ENCODE peak calls at places on chromosomes 5 and 9, in six cellular contexts. T is vagina, W is breast epithelium, E is endothelial cell of umbilical vein, U is uterus, J is AG04450. R is an unnamed sample.

GRCh38 chr9:96116275-96117051 is 185.5 kb downstream of the HSD17B3 start:
- DNase-seq in W (peak), E (no peak), T (no peak), J (no peak), U (no peak), R (no peak)

GRCh38 chr9:8649157-8649556 is 849.6 kb upstream of the DMAC1 start:
- DNase-seq in U (no peak), T (no peak), E (no peak), J (no peak), W (no peak), R (no peak)

GRCh38 chr5:74631088-74631960 is 9.2 kb downstream of the ENC1 start:
- DNase-seq in J (peak), T (no peak), E (peak), W (no peak), U (no peak), R (no peak)

GRCh38 chr9:98783518-98784226 is 12.7 kb downstream of the ANKS6 start:
- DNase-seq in J (no peak), U (no peak), T (peak), W (no peak), E (no peak), R (no peak)

GRCh38 chr9:77375956-77376532 is 198.7 kb downstream of the VPS13A start:
- DNase-seq in U (no peak), J (no peak), T (no peak), E (no peak), W (no peak), R (no peak)

GRCh38 chr5:106195679-106196078 is 1475.1 kb downstream of the EFNA5 start:
- DNase-seq in T (no peak), W (no peak), J (no peak), E (no peak), U (no peak), R (no peak)

GRCh38 chr5:144567416-144567770 is 396.7 kb downstream of the KCTD16 start:
- DNase-seq in T (no peak), U (no peak), E (no peak), J (no peak), W (no peak), R (no peak)

GRCh38 chr9:131358438-131359029 is 35.4 kb upstream of the PRRC2B start:
- DNase-seq in W (no peak), J (no peak), U (no peak), T (no peak), E (no peak), R (no peak)

GRCh38 chr9:79581388-79581787 is 9.6 kb downstream of the TLE4 start:
- DNase-seq in T (no peak), J (no peak), U (no peak), E (peak), W (no peak), R (no peak)

GRCh38 chr9:27421567-27421966 is 102.5 kb upstream of the IFNK start:
- DNase-seq in E (no peak), J (no peak), T (no peak), W (no peak), U (no peak), R (no peak)

GRCh38 chr5:9251379-9251980 is 294.4 kb downstream of the SEMA5A start:
- DNase-seq in T (no peak), J (no peak), W (no peak), U (no peak), E (no peak), R (no peak)

GRCh38 chr5:164504141-164504772 is 998.8 kb downstream of the MAT2B start:
- DNase-seq in J (peak), T (no peak), U (no peak), W (no peak), E (peak), R (peak)

GRCh38 chr5:175728316-175728715 is 70.4 kb downstream of the HRH2 start:
- DNase-seq in J (no peak), U (no peak), W (peak), E (no peak), T (no peak), R (no peak)

GRCh38 chr9:13688990-13689600 is 409.6 kb upstream of the MPDZ start:
- DNase-seq in J (no peak), E (peak), T (no peak), U (no peak), W (no peak), R (no peak)

GRCh38 chr5:139692605-139693340 is 44.6 kb downstream of the CXXC5 start:
- DNase-seq in T (no peak), J (no peak), E (no peak), W (no peak), U (no peak), R (no peak)

GRCh38 chr5:96809898-96810297 is 2.2 kb upstream of the ERAP1 start:
- DNase-seq in J (no peak), W (no peak), T (no peak), E (no peak), U (no peak), R (peak)

GRCh38 chr5:919356-920000 is 26.8 kb downstream of the TRIP13 start:
- DNase-seq in U (no peak), W (no peak), T (peak), J (no peak), E (no peak), R (no peak)

GRCh38 chr5:158756873-158757272 is 342.8 kb downstream of the EBF1 start:
- DNase-seq in T (no peak), J (no peak), W (no peak), E (no peak), U (no peak), R (no peak)

GRCh38 chr5:93595420-93596136 is 12.6 kb downstream of the NR2F1 start:
- DNase-seq in E (no peak), T (no peak), W (no peak), J (no peak), U (no peak), R (no peak)

GRCh38 chr5:68353624-68354023 is 138.1 kb downstream of the PIK3R1 start:
- DNase-seq in E (no peak), W (no peak), J (no peak), T (no peak), U (peak), R (no peak)

GRCh38 chr9:77989437-77989836 is 42.2 kb downstream of the GNAQ start:
- DNase-seq in E (no peak), U (no peak), T (no peak), J (no peak), W (no peak), R (no peak)

GRCh38 chr9:39588056-39588814 is 232.8 kb downstream of the SPATA31A1 start:
- DNase-seq in E (no peak), U (no peak), W (no peak), T (peak), J (no peak), R (no peak)

GRCh38 chr9:121699271-121700164 is 48.1 kb downstream of the DAB2IP start:
- DNase-seq in U (peak), W (no peak), E (peak), T (no peak), J (no peak), R (peak)

GRCh38 chr9:84773023-84773422 is 103.5 kb downstream of the NTRK2 start:
- DNase-seq in J (no peak), E (peak), W (no peak), U (no peak), T (no peak), R (no peak)

GRCh38 chr9:96858018-96858573 is 3.8 kb upstream of the ZNF782 start:
- DNase-seq in E (no peak), T (no peak), J (no peak), W (no peak), U (no peak), R (peak)

GRCh38 chr5:143431789-143432188 is 28.3 kb upstream of the NR3C1 start:
- DNase-seq in E (no peak), W (no peak), J (no peak), T (no peak), U (no peak), R (no peak)

GRCh38 chr9:125401317-125401716 is 139.7 kb downstream of the GAPVD1 start:
- DNase-seq in J (no peak), W (no peak), T (no peak), U (no peak), E (no peak), R (no peak)

GRCh38 chr9:19230356-19231125 is at the start of gene DENND4C:
- DNase-seq in U (peak), T (no peak), J (peak), W (peak), E (peak), R (peak)

GRCh38 chr5:14718778-14719177 is 54.3 kb downstream of the OTULIN start:
- DNase-seq in W (no peak), T (no peak), E (no peak), U (no peak), J (no peak), R (no peak)

GRCh38 chr9:77807846-77808749 is 160.0 kb upstream of the GNA14 start:
- DNase-seq in W (no peak), U (no peak), J (no peak), E (no peak), T (no peak), R (no peak)

GRCh38 chr9:1495684-1496083 is 445.5 kb downstream of the DMRT2 start:
- DNase-seq in T (no peak), U (no peak), J (no peak), E (no peak), W (no peak), R (no peak)

GRCh38 chr5:149325166-149325735 is 20.0 kb upstream of the GRPEL2 start:
- DNase-seq in E (no peak), U (no peak), J (no peak), T (no peak), W (no peak), R (no peak)

GRCh38 chr5:136722581-136722980 is 357.2 kb upstream of the TRPC7 start:
- DNase-seq in W (no peak), J (no peak), T (no peak), E (no peak), U (no peak), R (no peak)

GRCh38 chr9:133488686-133489252 is 9.9 kb upstream of the SLC2A6 start:
- DNase-seq in E (no peak), W (no peak), T (no peak), J (no peak), U (no peak), R (no peak)

GRCh38 chr9:133477992-133478850 is 678 bp downstream of the SLC2A6 start:
- DNase-seq in T (no peak), W (no peak), J (no peak), U (no peak), E (peak), R (no peak)

GRCh38 chr5:156543348-156543747 is 216.4 kb downstream of the SGCD start:
- DNase-seq in J (no peak), U (no peak), E (no peak), W (no peak), T (no peak), R (no peak)

GRCh38 chr5:33788922-33789321 is 102.9 kb downstream of the ADAMTS12 start:
- DNase-seq in W (no peak), E (no peak), U (no peak), T (no peak), J (peak), R (no peak)

GRCh38 chr9:120109242-120109641 is 470.7 kb downstream of the CDK5RAP2 start:
- DNase-seq in J (no peak), T (no peak), W (no peak), E (no peak), U (no peak), R (no peak)

GRCh38 chr5:124824637-124825158 is 78.3 kb upstream of the ZNF608 start:
- DNase-seq in T (no peak), E (peak), U (no peak), W (no peak), J (peak), R (no peak)
- H3K27ac ChIP-seq in T (no peak), E (no peak), U (peak), W (no peak), J (no peak), R (no peak)

DNA sequence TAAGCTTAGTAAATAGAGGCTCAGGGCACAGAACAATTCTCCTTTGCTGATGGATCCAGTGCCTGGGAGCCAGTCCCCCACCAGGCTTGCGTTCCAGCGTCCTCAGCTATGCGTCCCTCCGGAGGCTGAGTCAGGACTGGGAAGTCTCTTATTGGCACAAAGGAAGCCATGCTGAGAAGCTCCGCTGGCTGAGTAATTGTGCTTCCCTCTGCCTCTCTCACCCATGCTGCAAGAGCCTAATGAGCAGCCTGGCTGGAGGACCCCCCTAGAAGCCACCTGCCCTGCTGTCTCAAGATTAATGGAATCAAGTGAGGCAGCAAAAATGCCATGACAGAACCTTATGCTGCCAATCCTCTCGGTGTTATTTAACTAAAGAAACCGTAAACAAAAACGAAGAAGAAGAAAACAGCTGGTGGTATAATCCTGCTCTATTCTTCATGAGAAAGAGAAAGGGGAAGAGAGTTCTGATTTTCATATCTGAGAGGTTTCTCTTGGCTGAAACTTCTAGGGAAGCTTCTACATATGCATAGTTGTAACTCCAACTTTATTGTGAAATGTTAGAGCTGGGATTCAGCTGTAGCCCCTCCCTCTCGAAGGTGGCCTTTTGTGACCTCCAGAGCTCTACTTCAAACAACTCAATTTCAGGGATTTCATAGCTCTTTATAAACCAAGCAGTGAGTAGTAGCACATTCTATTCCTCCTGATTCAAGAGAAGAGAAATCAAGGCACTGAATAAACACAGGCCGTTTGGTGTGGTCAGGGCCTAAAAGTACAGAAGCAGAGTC is 185.4 kb upstream of the SEMA6A start:
- DNase-seq in T (no peak), W (no peak), J (no peak), E (no peak), U (no peak), R (peak)
- H3K27ac ChIP-seq in T (no peak), W (no peak), J (no peak), E (no peak), U (no peak), R (peak)

GRCh38 chr5:3801967-3802366 is 206.3 kb downstream of the IRX1 start:
- DNase-seq in J (no peak), E (no peak), U (no peak), W (no peak), T (no peak), R (no peak)
- H3K27ac ChIP-seq in J (no peak), E (no peak), U (no peak), W (no peak), T (no peak), R (no peak)

GRCh38 chr5:180391276-180391675 is 38.1 kb upstream of the GFPT2 start:
- DNase-seq in E (no peak), T (no peak), J (no peak), U (no peak), W (no peak), R (no peak)

GRCh38 chr5:180382926-180383325 is 29.8 kb upstream of the GFPT2 start:
- DNase-seq in U (no peak), T (no peak), W (no peak), E (no peak), J (no peak), R (no peak)

GRCh38 chr5:180390441-180391190 is 37.5 kb upstream of the GFPT2 start:
- DNase-seq in T (no peak), J (no peak), W (peak), E (no peak), U (no peak), R (no peak)

GRCh38 chr5:180389252-180390101 is 36.3 kb upstream of the GFPT2 start:
- DNase-seq in E (no peak), U (no peak), T (no peak), W (peak), J (no peak), R (no peak)

DNA sequence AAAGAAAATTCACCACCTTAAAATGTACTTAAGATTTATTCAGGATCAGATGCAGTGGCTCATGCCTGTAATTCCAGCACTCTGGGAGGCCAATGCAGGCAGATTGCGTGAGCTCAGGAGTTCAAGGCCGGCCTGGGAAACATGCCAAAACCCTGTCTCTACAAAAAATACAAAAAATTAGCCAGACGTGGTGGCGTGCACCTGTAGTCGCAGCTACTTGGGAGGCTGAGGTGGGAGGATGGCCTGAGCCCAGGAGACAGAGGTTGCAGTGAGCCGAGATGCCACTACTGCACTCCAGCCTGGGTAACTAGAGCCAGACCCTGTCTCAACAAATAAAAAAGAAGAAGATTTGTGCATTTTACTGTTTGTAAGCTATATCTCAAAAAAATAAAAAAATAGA is 34.7 kb upstream of the GFPT2 start:
- DNase-seq in J (no peak), E (no peak), U (no peak), W (peak), T (no peak), R (no peak)
- H3K27ac ChIP-seq in J (no peak), E (no peak), U (no peak), W (no peak), T (no peak), R (no peak)

GRCh38 chr5:103526164-103526915 is 36.2 kb downstream of the NUDT12 start:
- DNase-seq in W (no peak), E (no peak), U (no peak), J (no peak), T (no peak), R (no peak)
- H3K27ac ChIP-seq in W (no peak), E (no peak), U (no peak), J (no peak), T (no peak), R (no peak)

DNA sequence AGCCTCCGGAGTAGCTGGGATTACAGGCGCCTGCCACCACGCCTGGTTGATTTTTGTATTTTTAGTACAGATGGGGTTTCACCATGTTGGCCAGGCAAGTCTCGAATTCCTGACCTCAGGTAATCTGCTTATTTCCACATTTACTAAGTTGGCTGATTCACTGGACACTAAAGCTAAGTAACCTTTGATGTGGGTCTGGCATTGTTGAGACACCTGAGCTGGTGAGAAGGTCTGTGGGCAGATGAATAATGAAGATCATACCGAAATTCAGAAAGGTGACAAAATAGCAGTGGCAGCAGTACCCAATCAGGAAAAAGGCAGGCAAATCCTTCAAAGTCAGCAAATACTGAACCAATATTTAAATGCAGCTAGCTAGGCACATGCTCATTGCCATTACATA is 210.6 kb upstream of the ZNF608 start:
- DNase-seq in T (no peak), E (no peak), W (no peak), U (no peak), J (no peak), R (no peak)
- H3K27ac ChIP-seq in T (no peak), E (no peak), W (no peak), U (no peak), J (no peak), R (no peak)

GRCh38 chr9:136994885-136995224 is 1.5 kb downstream of the CLIC3 start:
- DNase-seq in E (no peak), J (no peak), W (no peak), U (no peak), T (no peak), R (no peak)

GRCh38 chr9:136996361-136997281 is at the start of gene CLIC3:
- DNase-seq in U (no peak), E (no peak), W (no peak), J (no peak), T (no peak), R (peak)

GRCh38 chr9:136994180-136994884 is 2.0 kb downstream of the CLIC3 start:
- DNase-seq in U (no peak), J (no peak), T (no peak), E (no peak), W (no peak), R (no peak)

GRCh38 chr9:136995370-136995769 is 998 bp downstream of the CLIC3 start:
- DNase-seq in T (no peak), W (no peak), J (no peak), U (no peak), E (no peak), R (no peak)

DNA sequence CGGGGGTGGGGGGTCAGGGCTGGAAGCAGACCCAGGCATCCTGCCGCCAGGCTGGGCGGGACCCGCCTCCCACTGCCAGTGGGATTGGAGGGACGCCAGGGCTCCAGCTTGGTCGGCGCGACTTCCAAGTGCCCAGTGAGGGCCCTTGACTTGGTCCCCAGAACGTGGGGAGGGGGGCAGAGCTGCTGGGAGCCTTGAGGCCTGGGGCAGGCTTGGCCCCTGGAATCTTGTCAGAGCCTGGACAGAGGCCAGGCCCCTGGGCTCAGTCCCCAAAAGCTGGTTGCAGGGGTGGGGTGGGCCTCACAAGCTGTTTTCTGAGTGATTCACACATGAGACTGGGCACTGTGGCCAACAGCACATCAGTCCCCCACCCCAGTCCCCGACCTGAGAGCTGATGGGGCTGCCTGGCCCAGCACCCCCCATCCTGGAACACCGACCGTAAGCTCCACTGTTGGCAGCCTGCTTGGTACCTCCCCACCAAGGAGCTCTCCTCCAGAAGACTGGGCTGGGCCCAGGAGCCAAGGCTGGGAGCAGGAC is 528 bp downstream of the CLIC3 start:
- DNase-seq in W (no peak), E (peak), J (no peak), T (no peak), U (no peak), R (peak)
- H3K27ac ChIP-seq in W (peak), E (no peak), J (peak), T (peak), U (no peak), R (peak)

GRCh38 chr9:110579763-110580255 is 268 bp upstream of the SVEP1 start:
- DNase-seq in E (no peak), W (no peak), J (no peak), U (peak), T (no peak), R (no peak)
- H3K27ac ChIP-seq in E (no peak), W (peak), J (peak), U (peak), T (peak), R (peak)